ENCODE peak calls at places on chromosomes 13 and 19, in four cellular contexts. One of them, this sample, is unnamed.
A peak's percentile ranks its signal among the peaks of the same experiment; 100 is the strongest.

GRCh38 chr19:54937926-54938325 is 9.4 kb downstream of the NLRP7 start:
- DNase-seq in gastrocnemius medialis: no peak
- DNase-seq in nephron progenitor cell: no peak
- DNase-seq in HFF-Myc: no peak
- DNase-seq in this sample: no peak

GRCh38 chr19:10927691-10928562 is 512 bp downstream of the YIPF2 start:
- DNase-seq in gastrocnemius medialis: peak; percentile 28
- DNase-seq in nephron progenitor cell: no peak
- DNase-seq in HFF-Myc: no peak
- DNase-seq in this sample: no peak

GRCh38 chr19:2548966-2549365 is 73.0 kb downstream of the GADD45B start:
- DNase-seq in gastrocnemius medialis: no peak
- DNase-seq in nephron progenitor cell: no peak
- DNase-seq in HFF-Myc: no peak
- DNase-seq in this sample: no peak

GRCh38 chr19:3087769-3088168 is 6.4 kb upstream of the GNA11 start:
- DNase-seq in gastrocnemius medialis: no peak
- DNase-seq in nephron progenitor cell: no peak
- DNase-seq in HFF-Myc: no peak
- DNase-seq in this sample: no peak

GRCh38 chr19:18657590-18658365 is 20.9 kb downstream of the KLHL26 start:
- DNase-seq in gastrocnemius medialis: peak; percentile 53
- DNase-seq in nephron progenitor cell: no peak
- DNase-seq in HFF-Myc: no peak
- DNase-seq in this sample: peak; percentile 65

GRCh38 chr13:86946734-86947133 is 724.4 kb upstream of the SLITRK5 start:
- DNase-seq in gastrocnemius medialis: no peak
- DNase-seq in nephron progenitor cell: no peak
- DNase-seq in HFF-Myc: no peak
- DNase-seq in this sample: no peak

GRCh38 chr13:99059498-99060070 is 81.7 kb upstream of the DOCK9 start:
- DNase-seq in gastrocnemius medialis: no peak
- DNase-seq in nephron progenitor cell: no peak
- DNase-seq in HFF-Myc: no peak
- DNase-seq in this sample: no peak

GRCh38 chr13:60571571-60571970 is 174.6 kb downstream of the TDRD3 start:
- DNase-seq in gastrocnemius medialis: no peak
- DNase-seq in nephron progenitor cell: no peak
- DNase-seq in HFF-Myc: no peak
- DNase-seq in this sample: no peak

GRCh38 chr19:3610745-3611717 is 4.4 kb upstream of the TBXA2R start:
- DNase-seq in gastrocnemius medialis: no peak
- DNase-seq in nephron progenitor cell: no peak
- DNase-seq in HFF-Myc: no peak
- DNase-seq in this sample: no peak

GRCh38 chr19:9903341-9903740 is 33.0 kb downstream of the OLFM2 start:
- DNase-seq in gastrocnemius medialis: no peak
- DNase-seq in nephron progenitor cell: no peak
- DNase-seq in HFF-Myc: no peak
- DNase-seq in this sample: no peak

GRCh38 chr19:46081928-46082727 is 41.3 kb upstream of the IGFL4 start:
- DNase-seq in gastrocnemius medialis: no peak
- DNase-seq in nephron progenitor cell: peak; percentile 13
- DNase-seq in HFF-Myc: no peak
- DNase-seq in this sample: no peak

GRCh38 chr13:65292488-65292901 is 1937.6 kb downstream of the PCDH9 start:
- DNase-seq in gastrocnemius medialis: no peak
- DNase-seq in nephron progenitor cell: no peak
- DNase-seq in HFF-Myc: peak; percentile 21
- DNase-seq in this sample: no peak

GRCh38 chr19:14383898-14384669 is 2.8 kb downstream of the ADGRE5 start:
- DNase-seq in gastrocnemius medialis: peak; percentile 47
- DNase-seq in nephron progenitor cell: no peak
- DNase-seq in HFF-Myc: no peak
- DNase-seq in this sample: no peak

GRCh38 chr19:38543807-38544568 is 73.8 kb downstream of the MAP4K1 start:
- DNase-seq in gastrocnemius medialis: peak; percentile 84
- DNase-seq in nephron progenitor cell: no peak
- DNase-seq in HFF-Myc: peak; percentile 32
- DNase-seq in this sample: peak; percentile 37

GRCh38 chr19:58498316-58499020 is 13.3 kb downstream of the SLC27A5 start:
- DNase-seq in gastrocnemius medialis: no peak
- DNase-seq in nephron progenitor cell: no peak
- DNase-seq in HFF-Myc: no peak
- DNase-seq in this sample: no peak

GRCh38 chr19:58500242-58500641 is 11.6 kb downstream of the SLC27A5 start:
- DNase-seq in gastrocnemius medialis: no peak
- DNase-seq in nephron progenitor cell: no peak
- DNase-seq in HFF-Myc: no peak
- DNase-seq in this sample: no peak

GRCh38 chr19:58497634-58498170 is 14.1 kb downstream of the SLC27A5 start:
- DNase-seq in gastrocnemius medialis: no peak
- DNase-seq in nephron progenitor cell: no peak
- DNase-seq in HFF-Myc: no peak
- DNase-seq in this sample: no peak

GRCh38 chr19:58499021-58499927 is 12.5 kb downstream of the SLC27A5 start:
- DNase-seq in gastrocnemius medialis: peak; percentile 100
- DNase-seq in nephron progenitor cell: peak; percentile 100
- DNase-seq in HFF-Myc: peak; percentile 97
- DNase-seq in this sample: peak; percentile 95
- TF ChIP-seq CTCF in gastrocnemius medialis: peak; percentile 29
- TF ChIP-seq CTCF in nephron progenitor cell: peak; percentile 35
- TF ChIP-seq CTCF in HFF-Myc: peak; percentile 10
- TF ChIP-seq CTCF in this sample: peak; percentile 51

GRCh38 chr19:29668746-29669609 is 3.7 kb downstream of the PLEKHF1 start:
- DNase-seq in gastrocnemius medialis: peak; percentile 56
- DNase-seq in nephron progenitor cell: no peak
- DNase-seq in HFF-Myc: no peak
- DNase-seq in this sample: no peak
- TF ChIP-seq CTCF in gastrocnemius medialis: peak; percentile 53
- TF ChIP-seq CTCF in nephron progenitor cell: no peak
- TF ChIP-seq CTCF in HFF-Myc: peak; percentile 42
- TF ChIP-seq CTCF in this sample: peak; percentile 24

GRCh38 chr13:104315606-104316005 is 1249.4 kb upstream of the SLC10A2 start:
- DNase-seq in gastrocnemius medialis: no peak
- DNase-seq in nephron progenitor cell: no peak
- DNase-seq in HFF-Myc: no peak
- DNase-seq in this sample: peak; percentile 96

GRCh38 chr13:104321756-104322155 is 1255.5 kb upstream of the SLC10A2 start:
- DNase-seq in gastrocnemius medialis: no peak
- DNase-seq in nephron progenitor cell: no peak
- DNase-seq in HFF-Myc: no peak
- DNase-seq in this sample: no peak

GRCh38 chr13:104314926-104315535 is 1248.8 kb upstream of the SLC10A2 start:
- DNase-seq in gastrocnemius medialis: no peak
- DNase-seq in nephron progenitor cell: no peak
- DNase-seq in HFF-Myc: no peak
- DNase-seq in this sample: no peak

GRCh38 chr13:104320446-104320845 is 1254.2 kb upstream of the SLC10A2 start:
- DNase-seq in gastrocnemius medialis: no peak
- DNase-seq in nephron progenitor cell: no peak
- DNase-seq in HFF-Myc: no peak
- DNase-seq in this sample: no peak

DNA sequence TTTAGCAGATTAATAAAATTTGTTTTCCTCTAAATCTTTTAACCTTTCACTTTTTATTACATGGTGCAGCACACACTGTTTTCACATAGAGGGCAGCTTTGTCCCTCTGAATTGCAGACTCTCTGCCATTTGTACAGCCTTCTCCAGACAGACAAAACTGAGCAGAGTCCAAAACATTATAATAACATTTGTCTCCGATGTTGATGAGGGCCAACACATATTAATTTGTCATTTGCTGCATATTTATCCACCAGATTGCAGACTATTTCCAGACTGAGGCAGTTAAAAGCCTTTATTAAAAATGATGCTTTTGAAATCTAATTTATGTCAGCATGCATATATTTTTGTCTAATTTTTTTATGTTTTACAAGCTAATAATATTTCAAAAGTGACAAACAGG is 1251.9 kb upstream of the SLC10A2 start:
- DNase-seq in gastrocnemius medialis: no peak
- DNase-seq in nephron progenitor cell: no peak
- DNase-seq in HFF-Myc: no peak
- DNase-seq in this sample: no peak
- TF ChIP-seq CTCF in gastrocnemius medialis: no peak
- TF ChIP-seq CTCF in nephron progenitor cell: peak; percentile 25
- TF ChIP-seq CTCF in HFF-Myc: no peak
- TF ChIP-seq CTCF in this sample: peak; percentile 61

GRCh38 chr19:15871570-15871969 is 26.3 kb downstream of the CYP4F2 start:
- DNase-seq in gastrocnemius medialis: no peak
- DNase-seq in nephron progenitor cell: no peak
- DNase-seq in HFF-Myc: no peak
- DNase-seq in this sample: no peak

GRCh38 chr19:15866646-15867045 is 31.2 kb downstream of the CYP4F2 start:
- DNase-seq in gastrocnemius medialis: no peak
- DNase-seq in nephron progenitor cell: no peak
- DNase-seq in HFF-Myc: no peak
- DNase-seq in this sample: no peak

GRCh38 chr19:15869873-15870272 is 28.0 kb downstream of the CYP4F2 start:
- DNase-seq in gastrocnemius medialis: no peak
- DNase-seq in nephron progenitor cell: no peak
- DNase-seq in HFF-Myc: no peak
- DNase-seq in this sample: no peak

GRCh38 chr19:15864824-15865223 is 33.0 kb downstream of the CYP4F2 start:
- DNase-seq in gastrocnemius medialis: no peak
- DNase-seq in nephron progenitor cell: no peak
- DNase-seq in HFF-Myc: no peak
- DNase-seq in this sample: no peak

GRCh38 chr19:15869109-15869555 is 28.7 kb downstream of the CYP4F2 start:
- DNase-seq in gastrocnemius medialis: no peak
- DNase-seq in nephron progenitor cell: no peak
- DNase-seq in HFF-Myc: no peak
- DNase-seq in this sample: no peak
- TF ChIP-seq CTCF in gastrocnemius medialis: peak; percentile 40
- TF ChIP-seq CTCF in nephron progenitor cell: no peak
- TF ChIP-seq CTCF in HFF-Myc: peak; percentile 42
- TF ChIP-seq CTCF in this sample: peak; percentile 77

GRCh38 chr13:73286177-73286576 is 227.4 kb downstream of the KLF5 start:
- DNase-seq in gastrocnemius medialis: no peak
- DNase-seq in nephron progenitor cell: no peak
- DNase-seq in HFF-Myc: no peak
- DNase-seq in this sample: no peak
- TF ChIP-seq CTCF in gastrocnemius medialis: no peak
- TF ChIP-seq CTCF in nephron progenitor cell: no peak
- TF ChIP-seq CTCF in HFF-Myc: peak; percentile 30
- TF ChIP-seq CTCF in this sample: peak; percentile 7

GRCh38 chr19:12656899-12657571 is 9.5 kb downstream of the MAN2B1 start:
- DNase-seq in gastrocnemius medialis: no peak
- DNase-seq in nephron progenitor cell: no peak
- DNase-seq in HFF-Myc: no peak
- DNase-seq in this sample: no peak
- TF ChIP-seq CTCF in gastrocnemius medialis: no peak
- TF ChIP-seq CTCF in nephron progenitor cell: no peak
- TF ChIP-seq CTCF in HFF-Myc: no peak
- TF ChIP-seq CTCF in this sample: no peak

DNA sequence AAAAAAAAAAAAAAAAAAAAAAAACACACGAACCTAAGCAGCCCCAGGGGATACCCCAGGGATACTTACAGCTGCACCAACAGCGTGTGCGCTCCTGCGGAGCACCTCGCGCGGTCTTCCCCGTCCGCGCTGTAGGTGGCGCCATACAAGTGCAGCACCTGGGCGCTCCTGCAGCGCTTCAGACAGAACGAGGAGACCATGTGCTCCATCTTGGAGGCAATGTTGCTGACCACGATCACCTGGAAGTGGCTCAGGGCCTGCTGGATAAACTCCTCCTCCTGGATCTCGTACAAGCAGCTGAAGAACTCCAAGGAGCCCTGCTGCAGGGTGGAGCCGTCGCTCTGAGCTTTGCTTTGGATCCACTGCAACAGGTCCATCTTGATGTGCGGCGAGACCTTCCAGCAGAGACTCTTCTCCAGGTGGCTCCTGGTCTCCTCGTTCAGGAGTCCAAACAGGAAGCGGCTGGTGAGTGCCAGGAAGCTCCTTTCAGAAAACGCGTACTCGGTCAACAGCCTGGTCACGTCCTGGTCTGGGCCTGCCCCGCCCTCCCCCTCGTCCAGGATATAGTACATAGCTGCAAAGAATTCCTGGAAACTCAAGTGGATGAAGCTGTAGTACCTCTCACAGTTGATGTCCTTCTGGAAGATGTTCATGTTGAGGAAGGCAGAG is 14.5 kb downstream of the NLRP12 start:
- DNase-seq in gastrocnemius medialis: no peak
- DNase-seq in nephron progenitor cell: peak; percentile 41
- DNase-seq in HFF-Myc: no peak
- DNase-seq in this sample: no peak
- TF ChIP-seq CTCF in gastrocnemius medialis: peak; percentile 33
- TF ChIP-seq CTCF in nephron progenitor cell: peak; percentile 40
- TF ChIP-seq CTCF in HFF-Myc: peak; percentile 34
- TF ChIP-seq CTCF in this sample: peak; percentile 6

GRCh38 chr13:107678075-107678689 is 537.2 kb downstream of the LIG4 start:
- DNase-seq in gastrocnemius medialis: no peak
- DNase-seq in nephron progenitor cell: no peak
- DNase-seq in HFF-Myc: no peak
- DNase-seq in this sample: no peak
- TF ChIP-seq CTCF in gastrocnemius medialis: no peak
- TF ChIP-seq CTCF in nephron progenitor cell: peak; percentile 8
- TF ChIP-seq CTCF in HFF-Myc: no peak
- TF ChIP-seq CTCF in this sample: peak; percentile 41

DNA sequence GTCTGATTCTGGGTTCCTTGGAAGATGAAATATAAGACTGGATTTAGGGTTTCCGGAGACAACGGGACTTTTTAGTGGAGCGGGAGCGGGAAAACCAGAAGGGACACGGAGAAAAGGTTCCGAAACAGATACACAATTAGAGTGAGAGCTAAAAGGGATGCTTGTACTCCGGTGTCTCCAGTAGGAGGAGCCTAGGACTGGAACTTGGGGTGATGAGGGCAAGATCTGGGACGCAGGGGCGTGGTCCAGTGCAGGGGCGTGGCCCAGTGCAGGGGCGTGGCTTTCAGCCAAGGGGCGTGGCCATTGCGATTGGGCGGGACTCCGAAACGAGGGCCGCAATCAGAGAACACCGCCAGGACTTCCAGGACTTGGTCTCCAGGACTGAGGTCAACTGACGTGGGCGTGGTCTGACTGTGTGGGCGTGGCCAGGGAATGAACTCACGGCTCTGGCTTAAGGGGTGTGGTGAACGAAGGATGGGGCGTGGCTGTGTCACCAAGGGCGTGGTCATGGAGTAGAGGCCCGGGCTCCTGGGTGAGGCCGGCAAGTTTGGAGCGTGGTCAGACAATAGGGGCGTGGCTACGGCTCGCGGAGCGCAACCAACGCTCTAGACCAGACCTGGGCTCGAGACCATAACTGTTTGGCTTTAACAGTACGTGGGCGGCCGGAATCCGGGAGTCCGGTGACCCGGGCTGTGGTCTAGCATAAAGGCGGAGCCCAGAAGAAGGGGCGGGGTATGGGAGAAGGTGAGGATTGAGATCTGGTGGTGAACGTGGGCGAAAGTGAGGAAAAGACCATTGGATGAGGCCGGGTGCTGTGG is at the start of gene DKKL1:
- DNase-seq in gastrocnemius medialis: peak; percentile 94
- DNase-seq in nephron progenitor cell: peak; percentile 100
- DNase-seq in HFF-Myc: peak; percentile 99
- DNase-seq in this sample: peak; percentile 92
- TF ChIP-seq CTCF in gastrocnemius medialis: no peak
- TF ChIP-seq CTCF in nephron progenitor cell: no peak
- TF ChIP-seq CTCF in HFF-Myc: peak; percentile 18
- TF ChIP-seq CTCF in this sample: peak; percentile 14

GRCh38 chr13:21242236-21242635 is 65.8 kb downstream of the MRPL57 start:
- DNase-seq in gastrocnemius medialis: no peak
- DNase-seq in nephron progenitor cell: peak; percentile 30
- DNase-seq in HFF-Myc: no peak
- DNase-seq in this sample: no peak
- TF ChIP-seq CTCF in gastrocnemius medialis: no peak
- TF ChIP-seq CTCF in nephron progenitor cell: no peak
- TF ChIP-seq CTCF in HFF-Myc: peak; percentile 15
- TF ChIP-seq CTCF in this sample: no peak